ENCODE peak calls at places on chromosomes 13 and 19, in five cellular contexts. One of them, this sample, is unnamed.

GRCh38 chr13:24625870-24626419 is 54.3 kb upstream of the ATP12A start:
- DNase-seq in K562: no peak
- DNase-seq in H1: no peak
- DNase-seq in GM12878: no peak
- DNase-seq in HepG2: no peak
- DNase-seq in this sample: no peak

GRCh38 chr13:47896111-47896510 is 105.0 kb downstream of the SUCLA2 start:
- DNase-seq in GM12878: no peak
- DNase-seq in HepG2: no peak
- DNase-seq in K562: no peak
- DNase-seq in H1: no peak
- DNase-seq in this sample: no peak

GRCh38 chr13:112438094-112438493 is 61.9 kb downstream of the SPACA7 start:
- DNase-seq in HepG2: no peak
- DNase-seq in GM12878: no peak
- DNase-seq in K562: no peak
- DNase-seq in H1: no peak
- DNase-seq in this sample: no peak

GRCh38 chr19:7968796-7969559 is 25.5 kb upstream of the TIMM44 start:
- DNase-seq in GM12878: no peak
- DNase-seq in K562: no peak
- DNase-seq in H1: no peak
- DNase-seq in HepG2: no peak
- DNase-seq in this sample: no peak

GRCh38 chr19:9903341-9903740 is 33.0 kb downstream of the OLFM2 start:
- DNase-seq in GM12878: no peak
- DNase-seq in HepG2: no peak
- DNase-seq in K562: no peak
- DNase-seq in H1: no peak
- DNase-seq in this sample: no peak

GRCh38 chr13:48831248-48831647 is 144.5 kb upstream of the FNDC3A start:
- DNase-seq in H1: no peak
- DNase-seq in GM12878: peak; percentile 16
- DNase-seq in K562: no peak
- DNase-seq in HepG2: no peak
- DNase-seq in this sample: no peak

GRCh38 chr13:102191951-102192461 is 209.8 kb downstream of the FGF14 start:
- DNase-seq in H1: no peak
- DNase-seq in K562: no peak
- DNase-seq in GM12878: no peak
- DNase-seq in HepG2: no peak
- DNase-seq in this sample: no peak

GRCh38 chr13:88068975-88069374 is 397.8 kb downstream of the SLITRK5 start:
- DNase-seq in GM12878: no peak
- DNase-seq in K562: peak; percentile 0
- DNase-seq in HepG2: peak; percentile 20
- DNase-seq in H1: peak; percentile 72
- DNase-seq in this sample: peak; percentile 5

GRCh38 chr13:32535140-32535539 is 3.5 kb downstream of the N4BP2L2 start:
- DNase-seq in H1: no peak
- DNase-seq in HepG2: no peak
- DNase-seq in GM12878: no peak
- DNase-seq in K562: no peak
- DNase-seq in this sample: no peak

GRCh38 chr19:1489463-1489971 is 633 bp downstream of the PCSK4 start:
- DNase-seq in GM12878: no peak
- DNase-seq in HepG2: no peak
- DNase-seq in K562: no peak
- DNase-seq in H1: no peak
- DNase-seq in this sample: no peak

GRCh38 chr19:1118999-1119398 is 15.2 kb downstream of the GPX4 start:
- DNase-seq in HepG2: no peak
- DNase-seq in K562: no peak
- DNase-seq in GM12878: no peak
- DNase-seq in H1: no peak
- DNase-seq in this sample: no peak

GRCh38 chr13:51444922-51445321 is 7.9 kb downstream of the INTS6 start:
- DNase-seq in K562: no peak
- DNase-seq in HepG2: no peak
- DNase-seq in H1: no peak
- DNase-seq in GM12878: no peak
- DNase-seq in this sample: peak; percentile 46

GRCh38 chr13:73825143-73825542 is 309.1 kb downstream of the KLF12 start:
- DNase-seq in H1: no peak
- DNase-seq in K562: no peak
- DNase-seq in GM12878: no peak
- DNase-seq in HepG2: no peak
- DNase-seq in this sample: no peak

GRCh38 chr13:61898207-61898606 is 482.6 kb upstream of the PCDH20 start:
- DNase-seq in GM12878: no peak
- DNase-seq in H1: no peak
- DNase-seq in K562: no peak
- DNase-seq in HepG2: no peak
- DNase-seq in this sample: no peak

GRCh38 chr13:36549771-36550170 is 117.5 kb downstream of the CCNA1 start:
- DNase-seq in H1: no peak
- DNase-seq in GM12878: no peak
- DNase-seq in K562: no peak
- DNase-seq in HepG2: no peak
- DNase-seq in this sample: no peak

GRCh38 chr13:50911937-50912624 is 2.5 kb downstream of the RNASEH2B start:
- DNase-seq in GM12878: peak; percentile 88
- DNase-seq in K562: peak; percentile 91
- DNase-seq in H1: peak; percentile 95
- DNase-seq in HepG2: peak; percentile 68
- DNase-seq in this sample: peak; percentile 58

DNA sequence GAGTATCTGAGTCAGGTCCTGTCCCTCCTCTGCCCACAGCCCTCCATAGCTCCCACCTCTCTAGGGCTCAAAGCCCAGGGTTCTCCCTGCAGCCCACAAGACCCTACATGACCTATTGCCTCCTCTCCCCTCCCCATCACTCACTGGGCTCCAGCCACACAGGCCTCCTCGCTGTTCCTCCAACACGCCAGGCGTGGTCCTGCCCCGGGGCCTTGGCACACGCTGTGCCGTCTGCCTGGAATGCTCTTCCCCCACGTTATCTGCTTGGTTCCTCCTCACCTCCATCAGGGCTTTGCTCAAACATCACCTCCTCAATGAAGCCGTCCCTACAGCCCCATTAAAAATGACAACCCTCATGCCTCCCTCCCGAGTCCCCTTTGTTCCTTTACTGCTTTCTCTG is 21.1 kb downstream of the PTPRS start:
- DNase-seq in GM12878: no peak
- DNase-seq in K562: no peak
- DNase-seq in H1: no peak
- DNase-seq in HepG2: no peak
- DNase-seq in this sample: no peak
- H3K27ac ChIP-seq in GM12878: no peak overlapping the region
- H3K27ac ChIP-seq in K562: no peak overlapping the region
- H3K27ac ChIP-seq in H1: no peak overlapping the region
- H3K27ac ChIP-seq in HepG2: peak overlapping the region; percentile 63
- H3K27ac ChIP-seq in this sample: no peak overlapping the region

DNA sequence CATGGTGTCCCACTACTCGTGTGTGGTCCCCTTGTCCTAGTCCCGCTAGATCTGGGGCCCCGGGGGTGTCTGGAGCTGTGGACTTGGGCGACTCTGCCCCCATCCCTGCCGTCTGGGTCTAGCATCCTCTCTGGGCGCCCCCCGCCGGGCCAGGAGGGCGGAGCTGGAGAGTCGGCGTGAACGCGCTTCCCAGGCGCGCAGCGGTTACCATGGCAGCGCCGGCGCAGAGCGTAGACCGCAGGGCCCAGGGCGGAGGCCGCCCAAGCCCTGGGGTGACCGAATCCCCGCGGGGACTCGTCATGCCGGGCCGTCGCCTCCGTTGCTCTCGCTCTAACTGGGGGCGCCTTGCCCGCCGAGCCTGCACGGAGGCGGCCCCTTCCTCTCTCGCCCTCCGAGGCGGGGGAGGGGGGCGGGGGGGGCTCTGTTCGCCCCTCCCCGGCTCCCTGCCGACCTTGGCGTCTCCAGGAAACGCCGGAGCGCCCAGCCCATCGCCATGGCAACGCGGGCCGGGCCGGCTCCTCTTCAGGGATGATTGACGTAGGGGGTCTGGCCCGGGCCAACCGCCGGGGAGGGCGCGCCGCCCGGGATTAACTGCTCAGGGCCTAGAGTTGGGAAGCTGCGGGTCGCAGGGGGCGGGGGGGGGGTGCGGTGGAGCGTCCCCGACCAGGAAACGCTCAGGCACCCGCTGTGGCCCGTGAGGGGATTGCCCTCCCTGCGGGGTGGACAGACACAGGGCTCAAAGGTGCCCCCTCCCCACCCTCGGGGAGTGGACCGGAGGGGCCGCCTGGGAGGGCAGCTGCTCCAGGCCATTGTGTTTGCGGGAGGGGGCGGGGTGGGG is 8.9 kb downstream of the ISYNA1 start:
- DNase-seq in GM12878: no peak
- DNase-seq in H1: peak; percentile 99
- DNase-seq in HepG2: no peak
- DNase-seq in K562: peak; percentile 94
- DNase-seq in this sample: peak; percentile 84
- TF ChIP-seq KDM1A in GM12878: no peak
- TF ChIP-seq KDM1A in H1: no peak
- TF ChIP-seq KDM1A in HepG2: no peak
- TF ChIP-seq KDM1A in K562: no peak
- TF ChIP-seq KDM1A in this sample: no peak

DNA sequence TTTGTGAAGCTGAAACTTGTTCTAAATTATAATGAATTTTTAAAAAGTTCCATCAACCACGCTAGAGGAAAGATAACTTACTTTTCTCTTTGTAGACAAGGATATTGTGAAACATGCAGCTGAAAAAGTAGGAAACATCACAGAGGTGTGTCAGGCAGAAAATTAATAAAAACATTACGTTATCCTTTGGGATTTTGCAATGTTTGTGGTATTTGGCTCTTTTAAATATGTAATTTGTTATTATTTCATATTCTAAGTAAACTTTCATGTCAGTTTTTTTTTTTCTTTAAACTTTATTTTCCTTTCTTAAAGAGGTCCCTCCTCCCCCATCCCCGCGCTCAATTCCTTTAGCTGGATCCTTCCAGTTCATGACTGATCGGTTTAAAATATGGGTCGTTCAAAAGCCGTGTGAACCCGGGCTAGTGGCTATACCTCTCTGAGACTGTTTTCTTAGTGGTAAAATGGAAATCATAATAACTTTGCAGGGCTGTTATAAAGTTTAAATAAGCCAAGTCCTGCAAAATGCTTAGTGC is 745 bp upstream of the CCDC61 start:
- DNase-seq in K562: no peak
- DNase-seq in HepG2: no peak
- DNase-seq in H1: no peak
- DNase-seq in GM12878: no peak
- DNase-seq in this sample: no peak
- H3K27ac ChIP-seq in K562: peak overlapping the region; percentile 26
- H3K27ac ChIP-seq in HepG2: no peak overlapping the region
- H3K27ac ChIP-seq in H1: no peak overlapping the region
- H3K27ac ChIP-seq in GM12878: no peak overlapping the region
- H3K27ac ChIP-seq in this sample: peak overlapping the region; percentile 82

GRCh38 chr13:110713981-110714797 is 689 bp downstream of the ING1 start:
- DNase-seq in H1: peak; percentile 56
- DNase-seq in HepG2: peak; percentile 28
- DNase-seq in GM12878: no peak
- DNase-seq in K562: peak; percentile 50
- DNase-seq in this sample: no peak

GRCh38 chr13:110714798-110715394 is 1.4 kb downstream of the ING1 start:
- DNase-seq in HepG2: peak; percentile 20
- DNase-seq in GM12878: no peak
- DNase-seq in H1: peak; percentile 71
- DNase-seq in K562: peak; percentile 50
- DNase-seq in this sample: no peak

GRCh38 chr13:110712849-110713641 is 455 bp upstream of the ING1 start:
- DNase-seq in H1: peak; percentile 99
- DNase-seq in GM12878: peak; percentile 98
- DNase-seq in HepG2: peak; percentile 99
- DNase-seq in K562: peak; percentile 96
- DNase-seq in this sample: peak; percentile 95

GRCh38 chr13:110712081-110712848 is 1.2 kb upstream of the ING1 start:
- DNase-seq in HepG2: peak; percentile 81
- DNase-seq in K562: peak; percentile 88
- DNase-seq in H1: peak; percentile 77
- DNase-seq in GM12878: peak; percentile 82
- DNase-seq in this sample: peak; percentile 61

GRCh38 chr13:110713642-110713952 is at the start of gene ING1:
- DNase-seq in H1: no peak
- DNase-seq in K562: no peak
- DNase-seq in GM12878: no peak
- DNase-seq in HepG2: no peak
- DNase-seq in this sample: no peak
- TF ChIP-seq KDM1A in H1: no peak
- TF ChIP-seq KDM1A in K562: no peak
- TF ChIP-seq KDM1A in GM12878: no peak
- TF ChIP-seq KDM1A in HepG2: no peak
- TF ChIP-seq KDM1A in this sample: no peak